ENCODE peak calls at places on chromosomes 11 and 22, in four cellular contexts. N is mesendoderm, V is H9, I is IMR-90. J is an unnamed sample.

GRCh38 chr11:10072142-10072541 is 221.9 kb downstream of the SBF2 start:
- DNase-seq in N (no peak), V (no peak), I (peak; percentile 92), J (peak; percentile 24)

GRCh38 chr11:101759771-101760450 is 154.9 kb upstream of the CEP126 start:
- DNase-seq in N (no peak), V (no peak), I (peak; percentile 23), J (no peak)

GRCh38 chr11:76916712-76917111 is 56.0 kb downstream of the ACER3 start:
- DNase-seq in N (no peak), V (no peak), I (no peak), J (no peak)

GRCh38 chr11:128421577-128421976 is 165.8 kb downstream of the ETS1 start:
- DNase-seq in N (peak; percentile 16), V (no peak), I (peak; percentile 92), J (peak; percentile 78)

GRCh38 chr11:71172680-71173079 is 79.7 kb downstream of the SHANK2 start:
- DNase-seq in N (no peak), V (no peak), I (no peak), J (no peak)

GRCh38 chr11:99260696-99261095 is 239.9 kb downstream of the CNTN5 start:
- DNase-seq in N (peak; percentile 95), V (no peak), I (peak; percentile 0), J (peak; percentile 43)

GRCh38 chr22:17712441-17712840 is 61.8 kb downstream of the BID start:
- DNase-seq in N (no peak), V (no peak), I (peak; percentile 77), J (peak; percentile 45)

GRCh38 chr11:95444309-95445202 is 213.6 kb upstream of the SESN3 start:
- DNase-seq in N (no peak), V (no peak), I (no peak), J (no peak)

GRCh38 chr22:28032896-28033295 is 113.8 kb upstream of the PITPNB start:
- DNase-seq in N (peak; percentile 68), V (no peak), I (no peak), J (no peak)

GRCh38 chr22:32896951-32897350 is 95.4 kb downstream of the TIMP3 start:
- DNase-seq in N (no peak), V (no peak), I (no peak), J (no peak)

GRCh38 chr11:108524422-108524821 is 26.2 kb upstream of the POGLUT3 start:
- DNase-seq in N (no peak), V (no peak), I (no peak), J (no peak)

GRCh38 chr22:47322854-47323253 is 560.4 kb downstream of the TBC1D22A start:
- DNase-seq in N (no peak), V (no peak), I (no peak), J (no peak)

GRCh38 chr11:106986261-106986660 is 32.0 kb downstream of the GUCY1A2 start:
- DNase-seq in N (no peak), V (no peak), I (peak; percentile 2), J (peak; percentile 39)

GRCh38 chr22:40009953-40010751 is 15.4 kb downstream of the FAM83F start:
- DNase-seq in N (no peak), V (no peak), I (no peak), J (no peak)

GRCh38 chr22:19992921-19993355 is 23.7 kb downstream of the ARVCF start:
- DNase-seq in N (no peak), V (no peak), I (no peak), J (no peak)

GRCh38 chr11:96098511-96099241 is 174.8 kb upstream of the MTMR2 start:
- DNase-seq in N (no peak), V (no peak), I (peak; percentile 59), J (peak; percentile 81)

GRCh38 chr11:69295995-69296889 is 2.3 kb downstream of the MYEOV start:
- DNase-seq in N (no peak), V (no peak), I (peak; percentile 74), J (peak; percentile 97)

GRCh38 chr11:77038825-77039326 is 4.7 kb downstream of the B3GNT6 start:
- DNase-seq in N (no peak), V (no peak), I (no peak), J (no peak)

DNA sequence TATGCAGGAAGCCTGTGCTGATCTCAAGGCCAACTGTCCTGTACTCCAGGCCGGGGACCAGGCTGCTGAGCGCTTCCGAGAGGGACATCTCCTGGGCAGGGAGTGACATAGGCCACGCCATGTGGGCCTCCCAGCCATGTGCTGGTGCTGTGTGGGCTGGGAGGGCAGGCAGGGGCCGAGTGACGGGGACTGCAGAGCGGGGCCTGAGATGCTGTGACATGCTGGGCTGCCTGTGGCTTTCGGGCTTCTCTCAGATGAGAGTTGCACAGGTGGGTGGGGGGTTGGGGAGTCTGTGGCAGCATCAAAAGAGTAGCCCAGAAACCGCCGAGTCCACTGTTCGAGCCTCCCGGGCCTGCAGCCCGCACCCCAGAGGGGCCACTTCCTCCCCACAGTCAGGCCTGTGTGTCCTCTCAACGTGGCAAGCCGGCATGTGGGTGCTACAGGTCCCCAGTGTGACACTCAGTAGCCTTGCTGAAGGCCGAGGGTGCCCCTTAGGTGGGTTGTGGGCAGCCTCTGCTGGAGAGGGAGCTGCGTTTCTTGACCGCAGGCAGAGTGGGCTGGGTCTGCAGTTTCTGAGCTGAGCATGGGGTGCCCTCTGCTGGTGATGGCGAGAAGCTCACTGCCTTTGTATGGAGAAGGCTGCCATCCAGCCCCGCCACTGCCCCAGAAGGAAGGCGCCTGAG is 101.2 kb downstream of the BCR start:
- DNase-seq in N (peak; percentile 88), V (peak; percentile 89), I (peak; percentile 67), J (peak; percentile 68)
- H3K27ac ChIP-seq in N (no peak overlapping the region), V (no peak overlapping the region), I (no peak overlapping the region), J (peak overlapping the region; percentile 80)

GRCh38 chr11:66860449-66860831 is 3.6 kb downstream of the LRFN4 start:
- DNase-seq in N (no peak), V (peak; percentile 65), I (no peak), J (no peak)
- H3K18ac ChIP-seq in N (no peak overlapping the region), V (no peak overlapping the region), I (no peak overlapping the region), J (no peak overlapping the region)

GRCh38 chr11:130763087-130763980 is 152.9 kb downstream of the SNX19 start:
- DNase-seq in N (no peak), V (no peak), I (peak; percentile 22), J (no peak)
- H3K27ac ChIP-seq in N (no peak overlapping the region), V (no peak overlapping the region), I (no peak overlapping the region), J (no peak overlapping the region)

DNA sequence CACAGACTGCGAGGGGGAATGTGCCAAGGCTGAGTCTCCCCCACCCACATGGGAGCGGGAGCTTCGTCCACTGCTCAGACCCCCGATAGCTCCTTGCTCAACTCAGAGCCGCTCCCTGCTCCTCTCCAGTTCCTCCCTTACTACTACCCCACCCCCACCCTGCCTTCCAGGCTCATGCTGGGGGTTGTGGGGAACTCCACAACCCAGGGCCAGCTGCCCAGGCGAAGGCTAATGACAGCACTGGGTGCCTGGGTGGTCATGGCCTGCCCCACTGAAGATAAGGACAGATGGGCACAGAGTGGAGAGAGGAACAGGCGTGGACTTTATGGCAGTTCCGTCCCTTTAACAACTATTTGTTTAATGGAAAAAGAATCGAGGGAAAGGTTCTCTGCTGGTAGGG is 73.7 kb downstream of the PDE2A start:
- DNase-seq in N (no peak), V (no peak), I (no peak), J (no peak)
- H3K18ac ChIP-seq in N (no peak overlapping the region), V (no peak overlapping the region), I (no peak overlapping the region), J (no peak overlapping the region)

DNA sequence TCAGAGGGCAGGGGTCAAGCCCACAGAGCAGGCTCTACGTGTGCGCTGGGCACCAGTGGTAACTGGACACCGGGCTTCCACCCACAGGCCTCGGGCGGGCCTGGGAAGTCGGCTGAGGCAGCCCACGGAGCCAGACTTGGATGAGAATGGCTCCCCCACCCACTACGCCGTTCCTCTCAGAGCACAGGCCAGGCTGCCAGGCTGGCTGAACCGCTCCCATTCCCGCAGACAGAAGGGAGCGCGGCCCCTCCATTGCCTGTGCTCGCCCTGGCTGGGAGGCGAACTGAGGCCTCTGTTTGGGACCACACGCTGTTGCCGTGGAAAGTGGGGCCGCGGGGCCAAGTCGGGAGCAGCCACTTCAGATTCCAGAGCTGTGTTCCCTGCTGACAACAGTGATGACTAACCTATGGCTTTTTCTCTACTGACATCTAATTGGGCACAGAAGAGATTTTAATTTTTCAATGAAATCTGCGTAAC is 63.9 kb downstream of the MYH9 start:
- DNase-seq in N (no peak), V (no peak), I (no peak), J (peak; percentile 44)
- H3K27ac ChIP-seq in N (no peak overlapping the region), V (no peak overlapping the region), I (peak overlapping the region; percentile 87), J (peak overlapping the region; percentile 99)

GRCh38 chr11:122731500-122731913 is 76.0 kb downstream of the UBASH3B start:
- DNase-seq in N (no peak), V (no peak), I (peak; percentile 97), J (peak; percentile 96)
- H3K18ac ChIP-seq in N (peak overlapping the region; percentile 7), V (no peak overlapping the region), I (peak overlapping the region; percentile 73), J (peak overlapping the region; percentile 89)